ENCODE peak calls at places on chromosomes 2 and 18, in eight cellular contexts. K is NCI-H1105; Y is activated CD8-positive, alpha-beta T cell treated with anti-CD3 and anti-CD28 coated beads for 36 hours; T is stimulated activated CD8-positive, alpha-beta memory T cell treated with anti-CD3 and anti-CD28 coated beads, Interleukin-7, amount 100 ng/mL, for 24 hours; A is activated naive CD4-positive, alpha-beta T cell; O is stimulated activated CD4-positive, alpha-beta T cell treated with anti-CD3 and anti-CD28 coated beads, TNF-alpha, amount 100 ng/mL, for 1 hour; M is NCI-H1092 treated with DMSO at 0.1 percent for 48 hours; B is WERI-Rb-1. J is an unnamed sample.

GRCh38 chr2:28683100-28683706 is 68.4 kb upstream of the PPP1CB start:
- DNase-seq in A (no peak), T (no peak), K (no peak), B (peak; percentile 94), M (peak; percentile 76), Y (no peak), O (no peak), J (peak; percentile 28)

GRCh38 chr2:1082456-1083205 is 132.0 kb downstream of the SNTG2 start:
- DNase-seq in Y (no peak), A (no peak), O (no peak), M (no peak), B (no peak), K (no peak), T (no peak), J (no peak)

GRCh38 chr2:236972491-236973379 is 113.0 kb upstream of the COPS8 start:
- DNase-seq in Y (no peak), O (no peak), M (peak; percentile 38), A (no peak), T (no peak), K (peak; percentile 22), B (no peak), J (no peak)

GRCh38 chr18:31241900-31242409 is 76.0 kb upstream of the DSG1 start:
- DNase-seq in B (peak; percentile 11), T (no peak), A (no peak), M (no peak), O (no peak), K (no peak), Y (no peak), J (no peak)

GRCh38 chr2:190651413-190651812 is 2.5 kb downstream of the NAB1 start:
- DNase-seq in K (no peak), Y (no peak), T (no peak), O (no peak), M (no peak), B (no peak), A (no peak), J (no peak)

GRCh38 chr18:66792466-66792865 is 188.6 kb upstream of the CDH19 start:
- DNase-seq in M (no peak), O (no peak), T (no peak), Y (no peak), B (peak; percentile 6), A (no peak), K (no peak), J (no peak)

GRCh38 chr18:23519725-23520124 is 16.4 kb downstream of the RMC1 start:
- DNase-seq in Y (no peak), B (no peak), M (no peak), A (no peak), T (no peak), O (no peak), K (no peak), J (no peak)

GRCh38 chr2:151638188-151638933 is 95.9 kb downstream of the NEB start:
- DNase-seq in M (no peak), O (peak; percentile 3), Y (peak; percentile 41), A (no peak), T (no peak), K (no peak), B (no peak), J (peak; percentile 8)

GRCh38 chr18:31499157-31499524 is 1.2 kb downstream of the DSG2 start:
- DNase-seq in B (no peak), O (no peak), T (no peak), A (no peak), Y (no peak), K (no peak), M (no peak), J (peak; percentile 30)

GRCh38 chr2:167127135-167127534 is 238.9 kb downstream of the XIRP2 start:
- DNase-seq in T (no peak), A (no peak), M (no peak), K (no peak), O (no peak), Y (no peak), B (peak; percentile 9), J (no peak)

GRCh38 chr2:240111253-240111652 is 24.9 kb downstream of the COPS9 start:
- DNase-seq in T (no peak), K (no peak), A (no peak), Y (no peak), M (peak; percentile 0), O (no peak), B (no peak), J (no peak)

GRCh38 chr18:21509062-21509461 is 91.4 kb downstream of the ESCO1 start:
- DNase-seq in T (no peak), M (no peak), K (no peak), O (no peak), B (no peak), Y (no peak), A (no peak), J (no peak)

GRCh38 chr2:230537531-230537976 is 121.6 kb downstream of the SP100 start:
- DNase-seq in O (no peak), K (no peak), B (no peak), M (no peak), Y (peak; percentile 74), A (no peak), T (no peak), J (no peak)

GRCh38 chr18:9757851-9758587 is 49.9 kb downstream of the RAB31 start:
- DNase-seq in T (no peak), A (no peak), O (no peak), K (no peak), M (no peak), Y (no peak), B (no peak), J (no peak)

GRCh38 chr2:223262946-223263345 is 211.0 kb downstream of the KCNE4 start:
- DNase-seq in O (no peak), Y (no peak), A (no peak), M (no peak), K (no peak), B (no peak), T (no peak), J (no peak)

GRCh38 chr2:168338292-168338691 is 90.9 kb upstream of the STK39 start:
- DNase-seq in Y (no peak), B (no peak), T (no peak), O (no peak), A (no peak), M (no peak), K (no peak), J (no peak)

GRCh38 chr18:49628993-49629795 is 67.3 kb downstream of the LIPG start:
- DNase-seq in Y (no peak), B (no peak), A (no peak), K (no peak), M (peak; percentile 36), O (no peak), T (no peak), J (no peak)

GRCh38 chr2:190468814-190469569 is 60.8 kb downstream of the MFSD6 start:
- DNase-seq in K (peak; percentile 93), O (no peak), M (peak; percentile 98), B (no peak), A (no peak), T (no peak), Y (no peak), J (peak; percentile 98)

GRCh38 chr2:68632026-68632425 is 11.4 kb upstream of the PROKR1 start:
- DNase-seq in B (no peak), M (no peak), Y (no peak), A (no peak), T (no peak), K (no peak), O (no peak), J (no peak)

GRCh38 chr18:77448046-77448445 is 198.4 kb downstream of the GALR1 start:
- DNase-seq in K (no peak), Y (no peak), O (no peak), M (no peak), A (no peak), B (no peak), T (no peak), J (no peak)

GRCh38 chr2:188380280-188380679 is 88.6 kb downstream of the GULP1 start:
- DNase-seq in K (no peak), T (no peak), M (no peak), B (no peak), Y (no peak), A (no peak), O (no peak), J (peak; percentile 86)

GRCh38 chr2:118992740-118993391 is 50.9 kb downstream of the MARCO start:
- DNase-seq in K (no peak), A (no peak), T (no peak), Y (peak; percentile 56), B (no peak), O (no peak), M (no peak), J (no peak)

GRCh38 chr18:37669991-37670534 is 104.5 kb upstream of the CELF4 start:
- DNase-seq in T (no peak), M (peak; percentile 78), O (no peak), A (no peak), B (no peak), K (peak; percentile 84), Y (no peak), J (no peak)

GRCh38 chr2:24768013-24768412 is 25.2 kb downstream of the PTRHD1 start:
- DNase-seq in M (no peak), B (no peak), A (no peak), O (no peak), K (no peak), Y (no peak), T (no peak), J (no peak)

GRCh38 chr2:153871231-153872221 is at the start of gene GALNT13:
- DNase-seq in T (no peak), A (no peak), Y (peak; percentile 3), K (peak; percentile 89), B (peak; percentile 90), O (no peak), M (peak; percentile 85), J (peak; percentile 96)

GRCh38 chr2:23549821-23550535 is 165.0 kb downstream of the KLHL29 start:
- DNase-seq in T (no peak), B (no peak), Y (no peak), O (no peak), A (no peak), M (no peak), K (no peak), J (peak; percentile 96)

GRCh38 chr2:164722604-164723338 is 101.5 kb upstream of the GRB14 start:
- DNase-seq in M (no peak), T (no peak), Y (no peak), A (no peak), B (no peak), K (no peak), O (no peak), J (no peak)

GRCh38 chr2:76009484-76009883 is 298.8 kb upstream of the GCFC2 start:
- DNase-seq in M (no peak), B (no peak), K (no peak), O (no peak), Y (no peak), A (no peak), T (no peak), J (no peak)

GRCh38 chr2:98454500-98455235 is 10.0 kb downstream of the INPP4A start:
- DNase-seq in Y (no peak), B (no peak), A (no peak), M (no peak), K (no peak), O (no peak), T (no peak), J (no peak)

GRCh38 chr2:190105554-190105953 is 43.0 kb upstream of the MSTN start:
- DNase-seq in T (no peak), B (no peak), K (no peak), M (no peak), O (no peak), Y (no peak), A (no peak), J (no peak)

GRCh38 chr2:107008843-107009242 is 122.9 kb upstream of the ST6GAL2 start:
- DNase-seq in T (no peak), K (no peak), A (no peak), Y (no peak), O (no peak), B (no peak), M (no peak), J (no peak)